ENCODE peak calls at places on chromosomes 3 and 15, in four cellular contexts. W is naive thymus-derived CD4-positive, alpha-beta T cell; Z is upper lobe of right lung; F is aorta. E is an unnamed sample. For H3K4me1 and H3K9me3, the result is how much of the 10 kb centered on the place peaks cover.

GRCh38 chr3:15676259-15676658 is 74.7 kb downstream of the BTD start:
- DNase-seq in F (no peak), W (no peak), Z (no peak), E (no peak)

GRCh38 chr3:139491966-139492365 is 15.7 kb upstream of the RBP2 start:
- DNase-seq in W (no peak), Z (no peak), F (no peak), E (peak)

GRCh38 chr15:59200560-59200959 is 6.1 kb upstream of the LDHAL6B start:
- DNase-seq in Z (no peak), W (no peak), F (no peak), E (no peak)

GRCh38 chr3:133804896-133805295 is 719 bp upstream of the SRPRB start:
- DNase-seq in Z (no peak), F (no peak), W (no peak), E (no peak)

GRCh38 chr3:160921020-160921635 is 165.1 kb downstream of the PPM1L start:
- DNase-seq in Z (no peak), W (no peak), F (no peak), E (peak)

GRCh38 chr3:53084310-53085001 is 38.6 kb upstream of the SFMBT1 start:
- DNase-seq in F (peak), W (no peak), Z (peak), E (no peak)

GRCh38 chr3:30544811-30545210 is 61.6 kb upstream of the TGFBR2 start:
- DNase-seq in F (no peak), W (no peak), Z (no peak), E (no peak)

GRCh38 chr3:94433811-94434210 is 370.9 kb downstream of the NSUN3 start:
- DNase-seq in W (no peak), F (no peak), Z (no peak), E (no peak)

GRCh38 chr3:58013973-58014649 is 5.9 kb downstream of the FLNB start:
- DNase-seq in Z (no peak), W (no peak), F (peak), E (no peak)

GRCh38 chr15:80730931-80731330 is 35.8 kb downstream of the ABHD17C start:
- DNase-seq in Z (no peak), F (no peak), W (no peak), E (no peak)

GRCh38 chr3:167709690-167710089 is 25.0 kb downstream of the PDCD10 start:
- DNase-seq in F (no peak), Z (no peak), W (no peak), E (no peak)

GRCh38 chr3:66053009-66053782 is 14.5 kb upstream of the MAGI1 start:
- DNase-seq in Z (no peak), W (no peak), F (peak), E (no peak)

GRCh38 chr15:56892651-56893348 is 25.6 kb upstream of the TCF12 start:
- DNase-seq in Z (no peak), W (no peak), F (no peak), E (no peak)

GRCh38 chr3:116445291-116445841 is at the start of gene LSAMP:
- DNase-seq in Z (no peak), W (no peak), F (peak), E (no peak)

GRCh38 chr15:29043731-29044485 is 158.1 kb downstream of the APBA2 start:
- DNase-seq in F (no peak), Z (no peak), W (no peak), E (no peak)

GRCh38 chr3:182837855-182838454 is 44.7 kb downstream of the ATP11B start:
- DNase-seq in W (peak), F (no peak), Z (no peak), E (no peak)

GRCh38 chr3:171811059-171811912 is 1.0 kb upstream of the PLD1 start:
- DNase-seq in Z (no peak), F (no peak), W (no peak), E (peak)

GRCh38 chr3:133301731-133302130 is 98.1 kb upstream of the BFSP2 start:
- DNase-seq in W (no peak), Z (no peak), F (no peak), E (no peak)

GRCh38 chr3:124121379-124122336 is 129.7 kb upstream of the ROPN1 start:
- DNase-seq in F (no peak), Z (no peak), W (no peak), E (no peak)

GRCh38 chr3:45596290-45596791 is 1.8 kb downstream of the LIMD1 start:
- DNase-seq in F (peak), W (no peak), Z (no peak), E (peak)
- H3K4me1 ChIP-seq in F (under half), W (half or more), Z (half or more), E (under half)

GRCh38 chr3:40877651-40878463 is 321.4 kb upstream of the CTNNB1 start:
- DNase-seq in F (peak), W (no peak), Z (peak), E (no peak)
- H3K4me3 ChIP-seq in F (peak), W (no peak), Z (no peak), E (no peak)

GRCh38 chr3:31648286-31648968 is 115.7 kb downstream of the STT3B start:
- DNase-seq in W (no peak), Z (no peak), F (no peak), E (no peak)
- H3K9me3 ChIP-seq in W (under half), Z (under half), F (under half), E (under half)

GRCh38 chr3:5185093-5185673 is 2.3 kb upstream of the EDEM1 start:
- DNase-seq in W (no peak), Z (no peak), F (no peak), E (no peak)
- H3K4me1 ChIP-seq in W (under half), Z (under half), F (under half), E (under half)

E was measured in HAP-1.